ENCODE peak calls at places on chromosome 7, in nine cellular contexts. D, V, B, U, S, F, M, W and R are unnamed samples.

GRCh38 chr7:91082854-91083495 is 181.3 kb upstream of the FZD1 start:
- DNase-seq in U (peak; percentile 19), M (no peak), V (no peak), B (no peak), F (peak; percentile 62), S (no peak), W (no peak), D (no peak), R (no peak)

GRCh38 chr7:32887395-32887794 is 4.2 kb downstream of the KBTBD2 start:
- DNase-seq in U (no peak), F (no peak), V (no peak), M (no peak), B (no peak), W (no peak), D (no peak), S (no peak), R (no peak)

GRCh38 chr7:16609842-16610450 is 35.6 kb downstream of the ANKMY2 start:
- DNase-seq in D (no peak), U (no peak), S (no peak), W (no peak), B (no peak), M (no peak), F (no peak), V (no peak), R (no peak)

GRCh38 chr7:47816647-47817046 is 131.6 kb downstream of the PKD1L1 start:
- DNase-seq in U (no peak), M (no peak), D (no peak), B (no peak), W (no peak), S (no peak), F (peak; percentile 69), V (no peak), R (no peak)

GRCh38 chr7:122013070-122013469 is 131.0 kb downstream of the AASS start:
- DNase-seq in M (no peak), D (no peak), F (no peak), S (no peak), W (no peak), B (no peak), V (no peak), U (no peak), R (no peak)

GRCh38 chr7:28919510-28919909 is 38.6 kb downstream of the TRIL start:
- DNase-seq in D (no peak), U (no peak), W (no peak), V (no peak), M (no peak), F (peak; percentile 18), B (no peak), S (no peak), R (no peak)

GRCh38 chr7:101986335-101986734 is 168.9 kb downstream of the CUX1 start:
- DNase-seq in V (no peak), F (peak; percentile 30), W (no peak), M (no peak), B (no peak), S (no peak), U (no peak), D (no peak), R (no peak)

GRCh38 chr7:117946201-117946633 is 73.0 kb upstream of the CTTNBP2 start:
- DNase-seq in S (no peak), B (no peak), V (no peak), M (no peak), U (no peak), W (no peak), D (no peak), F (peak; percentile 16), R (no peak)

GRCh38 chr7:115230882-115231508 is 309.1 kb downstream of the MDFIC start:
- DNase-seq in D (no peak), M (no peak), F (peak; percentile 96), S (no peak), B (no peak), V (no peak), W (no peak), U (no peak), R (no peak)

GRCh38 chr7:143410523-143411004 is 1.9 kb upstream of the EPHA1 start:
- DNase-seq in W (no peak), D (no peak), F (peak; percentile 72), U (no peak), B (no peak), V (no peak), S (no peak), M (no peak), R (no peak)

GRCh38 chr7:16652255-16652583 is 6.2 kb downstream of the BZW2 start:
- DNase-seq in M (no peak), U (no peak), D (no peak), F (no peak), V (no peak), B (no peak), W (no peak), S (no peak), R (no peak)

GRCh38 chr7:81235896-81236479 is 317.1 kb upstream of the SEMA3C start:
- DNase-seq in D (no peak), F (no peak), M (no peak), B (no peak), W (no peak), U (no peak), S (no peak), V (no peak), R (no peak)

GRCh38 chr7:47148541-47149207 is 433.2 kb downstream of the TNS3 start:
- DNase-seq in U (no peak), F (peak; percentile 53), V (no peak), W (no peak), D (no peak), B (no peak), S (no peak), M (no peak), R (no peak)

GRCh38 chr7:82105463-82105862 is 335.6 kb upstream of the HGF start:
- DNase-seq in B (no peak), D (no peak), F (peak; percentile 91), M (no peak), U (no peak), V (no peak), S (no peak), W (no peak), R (no peak)

GRCh38 chr7:5296627-5297226 is 14.0 kb downstream of the SLC29A4 start:
- DNase-seq in D (no peak), W (peak; percentile 57), B (peak; percentile 60), F (no peak), S (peak; percentile 79), U (peak; percentile 86), V (no peak), M (peak; percentile 91), R (no peak)

DNA sequence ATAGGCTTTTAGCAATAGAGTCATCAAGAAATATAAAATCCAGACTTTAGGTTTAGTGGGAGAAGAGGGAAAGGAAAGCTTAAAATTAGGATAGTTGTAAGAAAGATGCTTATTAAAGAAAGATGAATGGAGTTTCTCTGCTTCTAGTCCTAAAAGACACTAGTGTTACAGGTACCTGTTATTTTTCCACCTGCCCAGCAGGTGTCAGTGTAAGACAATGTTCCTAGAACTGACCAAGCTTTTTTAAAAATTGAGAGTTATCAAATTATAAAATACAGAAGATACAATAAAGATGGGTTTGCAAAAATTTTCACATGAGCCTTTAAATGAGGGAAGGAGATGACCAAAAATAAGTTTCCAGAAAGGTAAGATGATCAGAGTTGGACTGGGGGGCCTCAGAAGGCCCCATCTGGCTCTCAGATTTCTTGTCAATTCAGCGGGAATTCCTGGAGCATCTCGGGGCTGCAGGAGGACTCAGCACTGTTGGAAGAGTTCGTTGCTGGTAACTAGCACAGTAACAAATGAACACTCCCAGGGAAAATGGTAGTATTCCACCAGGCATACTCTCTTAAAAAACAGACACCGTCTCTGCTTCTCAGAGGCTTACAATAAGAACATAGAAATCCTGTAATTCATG is 71.9 kb upstream of the PIK3CG start:
- DNase-seq in U (peak; percentile 41), S (peak; percentile 16), V (no peak), M (peak; percentile 20), D (no peak), F (peak; percentile 33), W (peak; percentile 4), B (no peak), R (no peak)
- TF ChIP-seq CTCF in U (peak; percentile 73), S (peak; percentile 79), V (peak; percentile 55), M (peak; percentile 70), D (peak; percentile 64), F (peak; percentile 57), W (peak; percentile 85), B (peak; percentile 85), R (peak; percentile 67)

DNA sequence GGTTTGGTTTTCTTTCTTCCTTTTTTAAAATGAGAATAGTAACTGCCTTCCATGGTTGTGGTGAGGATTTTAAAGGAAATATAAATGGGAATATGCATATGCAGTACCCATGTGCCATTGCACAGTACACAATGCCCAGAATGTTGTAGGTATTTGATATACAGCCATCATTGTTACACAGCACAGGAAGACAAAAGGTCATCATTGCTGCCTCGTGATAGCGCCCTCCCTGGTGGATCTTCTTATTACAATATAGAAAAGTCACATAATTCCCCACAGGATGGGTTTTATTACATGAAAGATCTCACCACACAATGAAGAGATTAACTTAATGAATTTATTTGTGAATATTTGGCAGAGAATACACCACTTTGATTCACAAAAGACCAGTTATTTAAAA is 76.5 kb downstream of the PPP1R17 start:
- DNase-seq in B (no peak), S (no peak), D (no peak), V (no peak), M (no peak), F (no peak), U (no peak), W (no peak), R (no peak)
- TF ChIP-seq CTCF in B (no peak), S (peak; percentile 64), D (no peak), V (no peak), M (peak; percentile 33), F (peak; percentile 13), U (peak; percentile 22), W (peak; percentile 49), R (peak; percentile 15)

GRCh38 chr7:50068026-50068425 is 25.0 kb downstream of the ZPBP start:
- DNase-seq in S (no peak), B (no peak), W (no peak), F (no peak), U (no peak), V (no peak), D (peak; percentile 27), M (no peak), R (no peak)
- TF ChIP-seq CTCF in S (peak; percentile 29), B (peak; percentile 27), W (peak; percentile 55), F (no peak), U (no peak), V (peak; percentile 56), D (peak; percentile 38), M (peak; percentile 6), R (no peak)

GRCh38 chr7:12683678-12684077 is 3.8 kb upstream of the ARL4A start:
- DNase-seq in D (no peak), U (no peak), B (no peak), S (no peak), W (no peak), F (peak; percentile 33), V (no peak), M (no peak), R (no peak)
- TF ChIP-seq CTCF in D (peak; percentile 26), U (peak; percentile 3), B (no peak), S (peak; percentile 51), W (peak; percentile 54), F (peak; percentile 51), V (peak; percentile 16), M (peak; percentile 16), R (peak; percentile 36)

GRCh38 chr7:24401628-24402593 is 117.9 kb downstream of the NPY start:
- DNase-seq in F (peak; percentile 40), M (no peak), D (no peak), V (no peak), U (peak; percentile 31), S (no peak), B (no peak), W (no peak), R (no peak)
- TF ChIP-seq CTCF in F (peak; percentile 53), M (peak; percentile 17), D (no peak), V (peak; percentile 47), U (peak; percentile 59), S (peak; percentile 41), B (peak; percentile 31), W (peak; percentile 64), R (peak; percentile 33)